ENCODE peak calls at places on chromosomes 5 and 9, in four cellular contexts. U is GM10248, J is PC-9, B is GM19239. O is an unnamed sample.

GRCh38 chr9:137021979-137022619 is 5.9 kb downstream of the ABCA2 start:
- DNase-seq in J (peak; percentile 89), U (peak; percentile 61), B (no peak), O (peak; percentile 78)

GRCh38 chr9:73896061-73896460 is 601.1 kb upstream of the RORB start:
- DNase-seq in J (no peak), U (no peak), B (no peak), O (no peak)

GRCh38 chr5:173327948-173328895 is at the start of gene STC2:
- DNase-seq in U (peak; percentile 92), B (peak; percentile 71), J (peak; percentile 96), O (peak; percentile 92)

GRCh38 chr5:50320131-50320749 is 120.8 kb downstream of the EMB start:
- DNase-seq in B (no peak), U (no peak), J (no peak), O (no peak)

GRCh38 chr9:21097817-21098216 is 20.1 kb upstream of the IFNB1 start:
- DNase-seq in J (no peak), U (no peak), B (no peak), O (no peak)

GRCh38 chr5:132102101-132102701 is 28.6 kb downstream of the CSF2 start:
- DNase-seq in B (no peak), U (no peak), J (no peak), O (no peak)

GRCh38 chr9:74499111-74499601 is 2.0 kb downstream of the RORB start:
- DNase-seq in J (no peak), B (no peak), U (peak; percentile 8), O (peak; percentile 13)

GRCh38 chr9:86707932-86708510 is 239.3 kb downstream of the GAS1 start:
- DNase-seq in U (no peak), J (no peak), B (no peak), O (no peak)

GRCh38 chr9:12862596-12862995 is 87.8 kb downstream of the LURAP1L start:
- DNase-seq in U (no peak), J (no peak), B (no peak), O (no peak)

GRCh38 chr9:79524266-79524665 is 47.5 kb upstream of the TLE4 start:
- DNase-seq in U (no peak), J (no peak), B (no peak), O (no peak)

GRCh38 chr5:135718151-135718550 is 116.3 kb upstream of the SLC25A48 start:
- DNase-seq in U (no peak), B (no peak), J (no peak), O (no peak)

GRCh38 chr5:125059255-125060050 is 313.0 kb upstream of the ZNF608 start:
- DNase-seq in J (no peak), B (no peak), U (no peak), O (no peak)

GRCh38 chr5:55467862-55468551 is 66.8 kb downstream of the PLPP1 start:
- DNase-seq in J (no peak), B (no peak), U (no peak), O (no peak)

GRCh38 chr9:90296539-90296938 is 346.1 kb downstream of the DIRAS2 start:
- DNase-seq in J (no peak), U (no peak), B (no peak), O (no peak)

GRCh38 chr9:128396970-128397613 is 23.6 kb upstream of the CERCAM start:
- DNase-seq in B (no peak), U (no peak), J (no peak), O (no peak)

GRCh38 chr5:56673171-56673570 is 142.2 kb upstream of the MAP3K1 start:
- DNase-seq in B (no peak), U (no peak), J (no peak), O (no peak)

GRCh38 chr9:14271078-14271673 is 42.8 kb downstream of the NFIB start:
- DNase-seq in U (no peak), J (no peak), B (no peak), O (no peak)

GRCh38 chr9:121636411-121636865 is 15.0 kb upstream of the DAB2IP start:
- DNase-seq in U (no peak), B (no peak), J (no peak), O (no peak)

GRCh38 chr5:133128066-133128465 is 76.3 kb downstream of the HSPA4 start:
- DNase-seq in B (no peak), U (no peak), J (no peak), O (no peak)

GRCh38 chr9:96391021-96391765 is 7.7 kb upstream of the SLC35D2 start:
- DNase-seq in U (no peak), B (no peak), J (no peak), O (no peak)

GRCh38 chr9:127360829-127361228 is 36.1 kb upstream of the SLC2A8 start:
- DNase-seq in B (no peak), J (peak; percentile 11), U (no peak), O (no peak)

GRCh38 chr5:74206571-74207550 is 433.7 kb downstream of the ENC1 start:
- DNase-seq in U (no peak), J (peak; percentile 74), B (no peak), O (no peak)

GRCh38 chr5:103428411-103428871 is 134.1 kb downstream of the NUDT12 start:
- DNase-seq in B (no peak), J (no peak), U (no peak), O (no peak)

GRCh38 chr9:18238254-18238653 is 235.7 kb upstream of the ADAMTSL1 start:
- DNase-seq in B (no peak), U (no peak), J (peak; percentile 47), O (no peak)

GRCh38 chr5:67331296-67331925 is 134.8 kb upstream of the CD180 start:
- DNase-seq in B (no peak), U (no peak), J (no peak), O (no peak)

GRCh38 chr5:57316798-57317327 is 143.0 kb downstream of the GPBP1 start:
- DNase-seq in B (no peak), J (peak; percentile 43), U (peak; percentile 14), O (peak; percentile 12)

GRCh38 chr9:77316058-77316457 is 138.7 kb downstream of the VPS13A start:
- DNase-seq in U (no peak), B (no peak), J (no peak), O (no peak)

GRCh38 chr5:98929123-98929981 is 545 bp upstream of the CHD1 start:
- DNase-seq in U (peak; percentile 85), B (peak; percentile 38), J (peak; percentile 89), O (peak; percentile 87)

GRCh38 chr5:98816574-98817222 is 43.2 kb downstream of the RGMB start:
- DNase-seq in B (no peak), U (no peak), J (no peak), O (no peak)

GRCh38 chr9:34986541-34987047 is 3.0 kb upstream of the DNAJB5 start:
- DNase-seq in B (no peak), U (no peak), J (no peak), O (no peak)

GRCh38 chr9:133701321-133701980 is 36.7 kb downstream of the SARDH start:
- DNase-seq in U (no peak), B (no peak), J (no peak), O (no peak)

GRCh38 chr9:16721972-16722371 is 148.5 kb downstream of the BNC2 start:
- DNase-seq in J (no peak), B (no peak), U (no peak), O (no peak)

GRCh38 chr5:135642934-135643333 is 64.1 kb upstream of the CXCL14 start:
- DNase-seq in B (no peak), U (no peak), J (no peak), O (no peak)

GRCh38 chr5:154741415-154741814 is 13.8 kb upstream of the LARP1 start:
- DNase-seq in J (no peak), B (no peak), U (no peak), O (no peak)

GRCh38 chr9:133494636-133495326 is 15.9 kb upstream of the SLC2A6 start:
- DNase-seq in B (no peak), J (no peak), U (no peak), O (no peak)

GRCh38 chr5:117262607-117263131 is 688.0 kb upstream of the SEMA6A start:
- DNase-seq in J (no peak), U (no peak), B (no peak), O (no peak)